ENCODE peak calls at places on chromosome 13, in nine cellular contexts. R, F, K, A, M, S, D, Q and C are unnamed samples.

GRCh38 chr13:58343081-58343480 is 711.5 kb downstream of the PCDH17 start:
- DNase-seq in R (no peak), F (no peak), K (no peak), A (no peak), M (no peak), S (no peak), D (no peak), Q (no peak), C (no peak)

GRCh38 chr13:85332595-85332994 is 466.6 kb downstream of the SLITRK6 start:
- DNase-seq in R (no peak), F (no peak), K (no peak), A (no peak), M (no peak), S (no peak), D (no peak), Q (no peak), C (no peak)

GRCh38 chr13:36530050-36530789 is 97.9 kb downstream of the CCNA1 start:
- DNase-seq in R (peak), F (no peak), K (peak), A (no peak), M (no peak), S (no peak), D (no peak), Q (no peak), C (no peak)

GRCh38 chr13:36297259-36297599 is 385 bp downstream of the CCDC169 start:
- DNase-seq in R (no peak), F (peak), K (no peak), A (no peak), M (no peak), S (no peak), D (no peak), Q (no peak), C (no peak)

GRCh38 chr13:87669379-87669978 is 1.7 kb upstream of the SLITRK5 start:
- DNase-seq in R (no peak), F (peak), K (no peak), A (no peak), M (peak), S (no peak), D (no peak), Q (no peak), C (peak)

GRCh38 chr13:88761145-88761544 is 1090.0 kb downstream of the SLITRK5 start:
- DNase-seq in R (no peak), F (no peak), K (no peak), A (no peak), M (no peak), S (no peak), D (no peak), Q (no peak), C (no peak)

GRCh38 chr13:47846886-47847285 is 154.2 kb downstream of the SUCLA2 start:
- DNase-seq in R (no peak), F (no peak), K (peak), A (no peak), M (no peak), S (no peak), D (no peak), Q (no peak), C (no peak)

GRCh38 chr13:106318941-106319411 is 216.5 kb downstream of the EFNB2 start:
- DNase-seq in R (no peak), F (peak), K (peak), A (no peak), M (no peak), S (no peak), D (no peak), Q (no peak), C (no peak)

GRCh38 chr13:91216928-91217700 is 130.4 kb upstream of the MIR17HG start:
- DNase-seq in R (no peak), F (no peak), K (no peak), A (no peak), M (no peak), S (no peak), D (no peak), Q (no peak), C (no peak)

GRCh38 chr13:63308585-63308984 is 1892.9 kb upstream of the PCDH20 start:
- DNase-seq in R (no peak), F (no peak), K (no peak), A (no peak), M (no peak), S (no peak), D (no peak), Q (no peak), C (no peak)

GRCh38 chr13:99383946-99384345 is 76.7 kb upstream of the GPR183 start:
- DNase-seq in R (no peak), F (no peak), K (no peak), A (no peak), M (no peak), S (no peak), D (no peak), Q (no peak), C (no peak)

GRCh38 chr13:114015608-114016295 is 41.9 kb upstream of the C13orf46 start:
- DNase-seq in R (no peak), F (peak), K (no peak), A (no peak), M (no peak), S (no peak), D (peak), Q (peak), C (no peak)

GRCh38 chr13:109100705-109101104 is 471.3 kb downstream of the MYO16 start:
- DNase-seq in R (no peak), F (no peak), K (no peak), A (no peak), M (no peak), S (no peak), D (no peak), Q (no peak), C (no peak)

GRCh38 chr13:40639226-40639681 is 27.2 kb downstream of the FOXO1 start:
- DNase-seq in R (no peak), F (no peak), K (peak), A (no peak), M (no peak), S (no peak), D (no peak), Q (no peak), C (no peak)

GRCh38 chr13:109494955-109495354 is 291.4 kb downstream of the IRS2 start:
- DNase-seq in R (no peak), F (peak), K (peak), A (no peak), M (no peak), S (no peak), D (no peak), Q (no peak), C (no peak)

GRCh38 chr13:89749888-89750287 is 1597.6 kb upstream of the MIR17HG start:
- DNase-seq in R (no peak), F (no peak), K (no peak), A (no peak), M (no peak), S (no peak), D (no peak), Q (no peak), C (no peak)

GRCh38 chr13:111947026-111947810 is 119.7 kb upstream of the SOX1 start:
- DNase-seq in R (no peak), F (no peak), K (no peak), A (no peak), M (no peak), S (peak), D (no peak), Q (no peak), C (no peak)

GRCh38 chr13:85657942-85658341 is 141.3 kb downstream of the SLITRK6 start:
- DNase-seq in R (no peak), F (no peak), K (no peak), A (no peak), M (no peak), S (no peak), D (no peak), Q (no peak), C (no peak)

GRCh38 chr13:35884211-35884610 is 247.0 kb downstream of the DCLK1 start:
- DNase-seq in R (no peak), F (no peak), K (no peak), A (no peak), M (no peak), S (no peak), D (no peak), Q (no peak), C (no peak)

DNA sequence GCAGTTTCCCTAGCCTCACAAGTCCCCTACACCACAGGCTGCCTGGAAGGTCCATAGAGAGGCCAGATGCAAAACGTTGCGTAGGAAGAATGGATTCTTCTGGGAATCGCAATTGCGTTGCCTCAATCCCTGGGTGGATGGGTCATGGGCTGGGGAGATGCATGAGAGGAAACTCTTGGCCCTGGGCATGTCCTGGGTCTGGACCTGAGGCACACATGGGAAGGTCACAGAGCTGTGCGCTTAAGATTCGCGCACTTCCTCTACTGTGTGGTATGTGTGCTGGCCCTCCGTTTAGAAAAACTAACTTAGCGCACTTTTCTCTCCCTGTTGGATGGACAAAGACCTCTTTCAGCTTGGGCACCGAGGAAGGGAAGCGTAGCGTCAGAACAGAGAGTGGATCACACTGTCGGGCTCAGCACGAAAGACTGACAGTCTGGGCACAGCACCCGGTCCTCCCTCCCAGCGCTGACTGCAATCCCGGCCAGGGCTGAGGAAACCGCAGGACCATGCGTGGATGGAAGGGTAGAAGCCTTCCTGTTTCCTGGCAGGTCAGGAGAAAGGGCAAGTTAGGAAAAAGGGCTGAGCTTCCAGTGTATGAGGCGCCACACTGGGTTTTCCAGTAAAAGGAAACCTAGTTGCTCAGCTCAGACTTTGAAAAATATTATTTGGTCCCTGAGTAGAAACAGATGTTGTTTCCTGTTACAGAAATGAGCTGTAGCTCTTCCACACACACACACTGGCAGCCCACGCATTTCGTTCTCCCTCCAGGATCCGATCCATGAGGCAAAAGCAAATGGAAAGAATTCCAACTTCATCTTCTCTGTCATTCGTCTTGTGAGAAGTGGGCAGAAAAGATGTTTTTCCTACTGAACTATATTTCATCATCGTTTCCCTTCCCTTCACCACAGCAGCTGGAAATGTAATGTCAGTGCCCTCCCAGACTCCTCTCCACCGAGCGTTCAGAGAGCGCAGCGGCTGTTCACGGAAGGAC is 86.0 kb downstream of the ING1 start:
- DNase-seq in R (peak), F (peak), K (peak), A (no peak), M (no peak), S (peak), D (peak), Q (no peak), C (no peak)
- H3K4me3 ChIP-seq in R (peak), F (peak), K (peak), A (peak), M (no peak), S (peak), D (peak), Q (no peak), C (no peak)

GRCh38 chr13:97259787-97260641 is 37.9 kb downstream of the MBNL2 start:
- DNase-seq in R (no peak), F (peak), K (peak), A (no peak), M (no peak), S (no peak), D (peak), Q (no peak), C (no peak)
- H3K27ac ChIP-seq in R (no peak), F (peak), K (peak), A (peak), M (peak), S (peak), D (peak), Q (peak), C (no peak)

GRCh38 chr13:38657191-38657590 is 29.7 kb upstream of the FREM2 start:
- DNase-seq in R (no peak), F (peak), K (peak), A (no peak), M (no peak), S (no peak), D (no peak), Q (no peak), C (no peak)
- TF ChIP-seq CTCF in R (no peak), F (no peak), K (no peak), A (no peak), M (no peak), S (no peak), D (no peak), Q (no peak), C (no peak)

GRCh38 chr13:24511019-24511823 is 1.4 kb downstream of the PARP4 start:
- DNase-seq in R (no peak), F (peak), K (peak), A (no peak), M (no peak), S (peak), D (no peak), Q (no peak), C (no peak)
- H3K4me3 ChIP-seq in R (peak), F (peak), K (peak), A (peak), M (peak), S (peak), D (peak), Q (peak), C (peak)

GRCh38 chr13:23889598-23890224 is 511 bp upstream of the MIPEP start:
- DNase-seq in R (no peak), F (no peak), K (no peak), A (no peak), M (peak), S (no peak), D (no peak), Q (no peak), C (peak)

GRCh38 chr13:23883255-23883654 is 5.9 kb downstream of the MIPEP start:
- DNase-seq in R (no peak), F (no peak), K (no peak), A (no peak), M (no peak), S (no peak), D (no peak), Q (no peak), C (no peak)

GRCh38 chr13:23888658-23889597 is at the start of gene MIPEP:
- DNase-seq in R (peak), F (peak), K (peak), A (peak), M (peak), S (peak), D (peak), Q (peak), C (peak)
- H3K27ac ChIP-seq in R (peak), F (peak), K (peak), A (peak), M (peak), S (peak), D (peak), Q (peak), C (peak)

DNA sequence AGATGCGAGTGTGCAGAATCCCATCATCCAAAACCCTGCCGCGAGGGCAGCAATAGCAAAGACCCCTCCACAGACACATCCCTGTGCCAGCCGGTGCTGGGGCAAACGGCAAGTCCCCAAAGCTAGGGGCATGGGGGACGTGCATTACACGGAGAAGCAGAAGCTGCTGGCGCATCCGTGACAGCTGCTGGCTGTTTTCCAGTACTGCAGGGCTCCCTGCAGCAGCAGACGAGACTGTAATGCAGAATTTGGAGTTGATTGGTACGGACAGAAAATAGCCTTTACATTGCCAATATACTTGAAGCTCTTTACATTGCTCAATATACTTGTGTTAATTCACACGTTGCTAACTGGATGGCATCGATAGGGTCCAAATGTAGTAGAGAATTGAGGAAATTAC is 77.2 kb upstream of the TMTC4 start:
- DNase-seq in R (no peak), F (no peak), K (no peak), A (no peak), M (no peak), S (no peak), D (no peak), Q (no peak), C (no peak)
- TF ChIP-seq CTCF in R (no peak), F (no peak), K (peak), A (no peak), M (no peak), S (no peak), D (no peak), Q (no peak), C (peak)

GRCh38 chr13:28819046-28819747 is 942 bp upstream of the MTUS2 start:
- DNase-seq in R (no peak), F (peak), K (no peak), A (no peak), M (peak), S (no peak), D (no peak), Q (peak), C (no peak)
- H3K4me3 ChIP-seq in R (no peak), F (peak), K (peak), A (peak), M (peak), S (peak), D (no peak), Q (peak), C (no peak)

GRCh38 chr13:103726808-103727207 is 660.6 kb upstream of the SLC10A2 start:
- DNase-seq in R (no peak), F (no peak), K (no peak), A (no peak), M (no peak), S (no peak), D (no peak), Q (no peak), C (no peak)
- H3K27ac ChIP-seq in R (no peak), F (no peak), K (no peak), A (no peak), M (no peak), S (no peak), D (no peak), Q (no peak), C (no peak)